ENCODE peak calls at places on chromosomes 1 and 21, in five cellular contexts. Q, L, B, G and N are unnamed samples.
A peak's percentile ranks its signal among the peaks of the same experiment; 100 is the strongest.

GRCh38 chr1:110305875-110306420 is 33.2 kb upstream of the RBM15 start:
- DNase-seq in Q (peak; percentile 56), L (no peak), B (no peak), G (no peak), N (no peak)

GRCh38 chr1:25442178-25442577 is 11.5 kb downstream of the MACO1 start:
- DNase-seq in Q (peak; percentile 69), L (no peak), B (peak; percentile 21), G (no peak), N (no peak)

GRCh38 chr1:110007045-110007444 is 22.5 kb downstream of the AHCYL1 start:
- DNase-seq in Q (no peak), L (no peak), B (peak; percentile 29), G (no peak), N (no peak)

GRCh38 chr21:15051652-15052554 is 12.9 kb downstream of the NRIP1 start:
- DNase-seq in Q (no peak), L (no peak), B (no peak), G (no peak), N (no peak)

GRCh38 chr1:61254629-61255323 is 172.4 kb downstream of the NFIA start:
- DNase-seq in Q (peak; percentile 44), L (peak; percentile 46), B (peak; percentile 36), G (no peak), N (peak; percentile 74)

GRCh38 chr1:160753629-160754028 is 14.6 kb downstream of the SLAMF7 start:
- DNase-seq in Q (no peak), L (no peak), B (no peak), G (no peak), N (no peak)

GRCh38 chr1:35737111-35737510 is 18.4 kb upstream of the C1orf216 start:
- DNase-seq in Q (no peak), L (no peak), B (no peak), G (no peak), N (no peak)

GRCh38 chr1:165408518-165408917 is 36.4 kb downstream of the RXRG start:
- DNase-seq in Q (peak; percentile 29), L (no peak), B (peak; percentile 20), G (no peak), N (no peak)

GRCh38 chr1:162217674-162218073 is 148.2 kb downstream of the NOS1AP start:
- DNase-seq in Q (no peak), L (no peak), B (no peak), G (no peak), N (no peak)

GRCh38 chr21:26115346-26115745 is 55.2 kb downstream of the APP start:
- DNase-seq in Q (no peak), L (no peak), B (peak; percentile 30), G (no peak), N (no peak)

GRCh38 chr1:21304488-21304887 is 14.2 kb upstream of the ECE1 start:
- DNase-seq in Q (no peak), L (no peak), B (no peak), G (no peak), N (no peak)

GRCh38 chr1:201008666-201009360 is 14.7 kb downstream of the KIF21B start:
- DNase-seq in Q (no peak), L (no peak), B (no peak), G (no peak), N (no peak)

GRCh38 chr1:3067671-3068399 is 1.2 kb upstream of the PRDM16 start:
- DNase-seq in Q (no peak), L (no peak), B (no peak), G (no peak), N (no peak)

GRCh38 chr21:33402011-33402979 is 918 bp upstream of the IFNGR2 start:
- DNase-seq in Q (peak; percentile 61), L (no peak), B (peak; percentile 78), G (no peak), N (no peak)

GRCh38 chr1:1370771-1371300 is 4.2 kb downstream of the AURKAIP1 start:
- DNase-seq in Q (no peak), L (no peak), B (no peak), G (no peak), N (no peak)

GRCh38 chr1:30471307-30471706 is 252.1 kb downstream of the MATN1 start:
- DNase-seq in Q (no peak), L (no peak), B (no peak), G (no peak), N (no peak)

GRCh38 chr1:156970017-156970416 is 49.6 kb downstream of the LRRC71 start:
- DNase-seq in Q (no peak), L (no peak), B (no peak), G (no peak), N (no peak)

GRCh38 chr1:93804412-93804811 is 74.6 kb downstream of the DNTTIP2 start:
- DNase-seq in Q (peak; percentile 26), L (peak; percentile 81), B (no peak), G (no peak), N (no peak)

GRCh38 chr1:101995984-101996731 is 568 bp downstream of the OLFM3 start:
- DNase-seq in Q (no peak), L (no peak), B (peak; percentile 43), G (no peak), N (no peak)

GRCh38 chr21:27362249-27362648 is 395.4 kb upstream of the ADAMTS5 start:
- DNase-seq in Q (no peak), L (no peak), B (no peak), G (no peak), N (no peak)

GRCh38 chr1:218660678-218661053 is 315.5 kb downstream of the TGFB2 start:
- DNase-seq in Q (no peak), L (peak; percentile 52), B (no peak), G (no peak), N (no peak)

GRCh38 chr21:34812510-34813265 is 143.9 kb downstream of the CLIC6 start:
- DNase-seq in Q (no peak), L (peak; percentile 81), B (no peak), G (no peak), N (peak; percentile 69)

GRCh38 chr1:71047635-71048607 is at the start of gene PTGER3:
- DNase-seq in Q (peak; percentile 48), L (no peak), B (peak; percentile 77), G (peak; percentile 16), N (no peak)

GRCh38 chr1:24417681-24418080 is 2.1 kb downstream of the NIPAL3 start:
- DNase-seq in Q (no peak), L (no peak), B (no peak), G (no peak), N (no peak)

GRCh38 chr1:157034137-157034800 is 11.3 kb downstream of the ARHGEF11 start:
- DNase-seq in Q (no peak), L (peak; percentile 30), B (no peak), G (no peak), N (no peak)

GRCh38 chr1:205279986-205280385 is 41.6 kb downstream of the NUAK2 start:
- DNase-seq in Q (no peak), L (no peak), B (no peak), G (no peak), N (no peak)

GRCh38 chr1:32817815-32818786 is 648 bp downstream of the S100PBP start:
- DNase-seq in Q (peak; percentile 91), L (peak; percentile 20), B (peak; percentile 81), G (peak; percentile 20), N (no peak)

GRCh38 chr1:212638419-212639151 is 30.0 kb downstream of the ATF3 start:
- DNase-seq in Q (no peak), L (peak; percentile 78), B (peak; percentile 41), G (no peak), N (no peak)

GRCh38 chr1:175628548-175629317 is 114.7 kb downstream of the TNR start:
- DNase-seq in Q (peak; percentile 13), L (no peak), B (no peak), G (no peak), N (no peak)

GRCh38 chr21:15442743-15443142 is 287.0 kb upstream of the USP25 start:
- DNase-seq in Q (no peak), L (no peak), B (no peak), G (no peak), N (no peak)

GRCh38 chr1:67532452-67533216 is 102.4 kb upstream of the SERBP1 start:
- DNase-seq in Q (peak; percentile 48), L (peak; percentile 76), B (peak; percentile 70), G (no peak), N (peak; percentile 70)

GRCh38 chr1:35439626-35440025 is 117.6 kb downstream of the KIAA0319L start:
- DNase-seq in Q (no peak), L (no peak), B (no peak), G (no peak), N (no peak)

GRCh38 chr1:44239337-44239960 is 26.2 kb downstream of the DMAP1 start:
- DNase-seq in Q (no peak), L (no peak), B (peak; percentile 51), G (no peak), N (peak; percentile 21)

GRCh38 chr1:154174654-154175053 is 17.2 kb downstream of the TPM3 start:
- DNase-seq in Q (no peak), L (no peak), B (no peak), G (no peak), N (no peak)

GRCh38 chr1:36572142-36572715 is 89.5 kb upstream of the CSF3R start:
- DNase-seq in Q (no peak), L (no peak), B (no peak), G (no peak), N (no peak)